ENCODE peak calls at places on chromosome 4, in five cellular contexts. B, D, U, R and W are unnamed samples.

GRCh38 chr4:85659626-85660213 is 184.8 kb downstream of the ARHGAP24 start:
- DNase-seq in D (no peak), U (no peak), B (no peak), R (no peak), W (no peak)

GRCh38 chr4:114694770-114695169 is 96.2 kb downstream of the UGT8 start:
- DNase-seq in B (peak), R (peak), U (peak), D (no peak), W (peak)

GRCh38 chr4:1208970-1209704 is 36.8 kb upstream of the SPON2 start:
- DNase-seq in D (no peak), R (no peak), B (no peak), U (no peak), W (no peak)

GRCh38 chr4:175419120-175419774 is 392.8 kb downstream of the GPM6A start:
- DNase-seq in B (peak), R (no peak), U (peak), D (no peak), W (no peak)

GRCh38 chr4:87506974-87507701 is 22.0 kb downstream of the SPARCL1 start:
- DNase-seq in R (no peak), U (no peak), B (no peak), D (no peak), W (no peak)

GRCh38 chr4:58825278-58825677 is 1715.1 kb upstream of the IGFBP7 start:
- DNase-seq in B (no peak), U (no peak), R (no peak), D (no peak), W (no peak)

GRCh38 chr4:6278801-6279197 is 9.1 kb downstream of the WFS1 start:
- DNase-seq in U (peak), D (no peak), B (no peak), R (peak), W (no peak)

GRCh38 chr4:59057804-59058203 is 1947.6 kb upstream of the IGFBP7 start:
- DNase-seq in U (peak), R (no peak), B (no peak), D (no peak), W (peak)

GRCh38 chr4:22391548-22391947 is 124.3 kb downstream of the ADGRA3 start:
- DNase-seq in U (no peak), R (no peak), B (no peak), D (peak), W (peak)

GRCh38 chr4:45527160-45527559 is 596.7 kb downstream of the GABRG1 start:
- DNase-seq in U (no peak), B (no peak), D (no peak), R (no peak), W (no peak)

GRCh38 chr4:55663145-55663544 is 27.0 kb upstream of the NMU start:
- DNase-seq in D (no peak), U (no peak), B (no peak), R (no peak), W (no peak)

GRCh38 chr4:8281519-8282133 is 12.1 kb downstream of the HTRA3 start:
- DNase-seq in R (no peak), U (no peak), D (no peak), B (no peak), W (no peak)

GRCh38 chr4:173318648-173319211 is 15.4 kb downstream of the HMGB2 start:
- DNase-seq in R (no peak), D (no peak), U (peak), B (peak), W (no peak)

GRCh38 chr4:90357117-90357710 is 230.0 kb downstream of the CCSER1 start:
- DNase-seq in R (no peak), U (peak), D (no peak), B (peak), W (peak)

GRCh38 chr4:169724251-169724650 is 33.5 kb downstream of the HPF1 start:
- DNase-seq in B (no peak), U (no peak), D (no peak), R (no peak), W (no peak)

GRCh38 chr4:105598787-105599186 is 46.4 kb downstream of the ARHGEF38 start:
- DNase-seq in B (no peak), U (no peak), R (no peak), D (no peak), W (no peak)

GRCh38 chr4:24763631-24764302 is 31.6 kb upstream of the SOD3 start:
- DNase-seq in R (no peak), B (no peak), D (no peak), U (no peak), W (peak)

GRCh38 chr4:73231518-73232487 is 26.8 kb downstream of the ANKRD17 start:
- DNase-seq in D (no peak), U (no peak), R (no peak), B (no peak), W (no peak)

GRCh38 chr4:169399976-169400767 is 129.4 kb upstream of the SH3RF1 start:
- DNase-seq in U (no peak), D (no peak), R (no peak), B (no peak), W (no peak)

GRCh38 chr4:174873931-174874330 is 44.2 kb upstream of the ADAM29 start:
- DNase-seq in R (peak), B (peak), U (no peak), D (no peak), W (no peak)

GRCh38 chr4:141540643-141541042 is 95.7 kb upstream of the IL15 start:
- DNase-seq in R (no peak), D (no peak), U (no peak), B (no peak), W (no peak)

GRCh38 chr4:27524224-27524623 is 663.6 kb downstream of the STIM2 start:
- DNase-seq in D (no peak), U (no peak), R (no peak), B (no peak), W (no peak)

GRCh38 chr4:15964159-15964558 is 1.2 kb upstream of the FGFBP2 start:
- DNase-seq in B (no peak), U (no peak), D (no peak), R (no peak), W (no peak)

GRCh38 chr4:60780874-60781273 is 419.3 kb upstream of the ADGRL3 start:
- DNase-seq in B (no peak), D (no peak), U (no peak), R (no peak), W (no peak)

GRCh38 chr4:184217569-184218131 is at the start of gene ENPP6:
- DNase-seq in U (no peak), B (no peak), D (no peak), R (no peak), W (no peak)

GRCh38 chr4:152480356-152480755 is 55.5 kb downstream of the FBXW7 start:
- DNase-seq in D (no peak), B (no peak), R (no peak), U (no peak), W (no peak)

GRCh38 chr4:152482211-152482610 is 53.7 kb downstream of the FBXW7 start:
- DNase-seq in B (no peak), R (no peak), D (no peak), U (no peak), W (no peak)

GRCh38 chr4:152478456-152479237 is 57.2 kb downstream of the FBXW7 start:
- DNase-seq in U (no peak), R (no peak), B (no peak), D (no peak), W (no peak)

GRCh38 chr4:152480901-152481300 is 55.0 kb downstream of the FBXW7 start:
- DNase-seq in B (no peak), R (no peak), U (peak), D (no peak), W (no peak)

DNA sequence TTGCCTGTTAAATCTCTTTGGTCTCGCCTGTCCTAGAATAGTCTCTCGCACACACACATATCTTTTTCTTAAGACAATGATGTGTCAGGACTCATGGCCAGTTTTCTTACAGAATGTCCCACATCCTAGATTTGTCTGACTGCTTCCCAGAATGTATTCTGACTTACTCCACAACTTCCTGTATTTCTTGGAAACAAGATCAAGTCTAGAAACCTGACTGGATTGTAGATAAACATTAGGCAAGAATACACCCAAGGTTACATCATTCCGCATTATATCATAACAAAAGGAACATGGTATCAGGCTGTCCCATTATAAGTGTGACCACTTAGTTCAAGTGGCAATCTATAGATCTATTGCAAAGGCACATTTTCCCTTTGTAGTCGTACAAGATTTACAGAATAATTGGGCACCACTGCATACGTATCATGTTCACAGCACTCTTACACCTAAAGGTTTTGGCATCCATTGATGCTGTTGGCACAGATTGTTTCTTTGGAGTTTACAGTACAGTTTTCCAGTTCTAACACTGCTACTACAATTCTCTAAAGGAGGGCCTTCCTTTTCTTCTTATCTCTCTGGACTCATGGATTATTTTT is 56.4 kb downstream of the FBXW7 start:
- DNase-seq in D (no peak), U (no peak), R (no peak), B (no peak), W (no peak)
- TF ChIP-seq JUND in D (no peak), U (no peak), R (no peak), B (no peak), W (no peak)

GRCh38 chr4:140255467-140255866 is 101.5 kb upstream of the MAML3 start:
- DNase-seq in D (no peak), B (no peak), R (no peak), U (no peak), W (no peak)

GRCh38 chr4:140253556-140254027 is 99.6 kb upstream of the MAML3 start:
- DNase-seq in D (no peak), R (no peak), B (no peak), U (no peak), W (no peak)

GRCh38 chr4:140255919-140256318 is 101.9 kb upstream of the MAML3 start:
- DNase-seq in D (no peak), U (no peak), R (no peak), B (no peak), W (no peak)

GRCh38 chr4:140256335-140256734 is 102.4 kb upstream of the MAML3 start:
- DNase-seq in B (no peak), D (no peak), U (peak), R (no peak), W (no peak)

DNA sequence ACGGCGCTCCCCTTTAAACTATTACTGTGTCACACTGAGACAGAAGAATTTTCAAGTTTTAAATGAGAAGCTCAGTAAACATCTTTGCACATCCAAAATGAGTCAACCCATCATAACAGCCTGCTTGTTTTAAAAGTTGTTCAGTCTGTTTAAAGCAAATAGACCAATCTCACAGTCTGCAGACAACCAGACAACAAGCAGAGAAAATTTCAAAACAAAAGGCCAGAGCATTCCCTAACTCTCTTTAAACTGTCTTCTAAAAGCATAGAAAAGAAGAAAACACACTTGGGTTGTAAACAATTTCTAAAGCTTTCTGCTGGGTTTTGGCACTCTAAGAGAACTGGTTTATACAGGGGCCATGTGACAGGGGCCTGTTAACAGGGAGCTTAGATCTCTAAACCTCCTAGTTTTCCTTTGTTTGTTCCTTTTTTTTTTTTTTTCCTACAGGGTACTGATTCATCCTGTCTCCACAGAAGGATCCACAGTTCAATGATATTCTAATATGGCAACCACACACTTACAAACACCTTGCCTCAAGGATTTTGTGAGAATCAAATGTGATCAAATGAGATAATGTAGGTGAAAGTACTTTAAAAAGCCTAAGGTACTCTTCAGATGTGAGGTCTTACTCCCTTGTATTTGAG is 100.8 kb upstream of the MAML3 start:
- DNase-seq in D (no peak), B (no peak), R (no peak), U (no peak), W (no peak)
- TF ChIP-seq JUND in D (no peak), B (no peak), R (no peak), U (no peak), W (no peak)

GRCh38 chr4:25862411-25863346 is at the start of gene SEL1L3:
- DNase-seq in R (no peak), U (no peak), B (no peak), D (peak), W (peak)
- TF ChIP-seq JUND in R (no peak), U (no peak), B (no peak), D (no peak), W (no peak)

GRCh38 chr4:67558493-67558892 is at the start of gene STAP1:
- DNase-seq in D (no peak), U (no peak), B (no peak), R (no peak), W (no peak)

GRCh38 chr4:67550491-67551256 is 5.4 kb upstream of the CENPC start:
- DNase-seq in R (no peak), D (no peak), B (no peak), U (no peak), W (no peak)

GRCh38 chr4:67555447-67555846 is 3.1 kb upstream of the STAP1 start:
- DNase-seq in U (no peak), D (no peak), R (no peak), B (no peak), W (no peak)

DNA sequence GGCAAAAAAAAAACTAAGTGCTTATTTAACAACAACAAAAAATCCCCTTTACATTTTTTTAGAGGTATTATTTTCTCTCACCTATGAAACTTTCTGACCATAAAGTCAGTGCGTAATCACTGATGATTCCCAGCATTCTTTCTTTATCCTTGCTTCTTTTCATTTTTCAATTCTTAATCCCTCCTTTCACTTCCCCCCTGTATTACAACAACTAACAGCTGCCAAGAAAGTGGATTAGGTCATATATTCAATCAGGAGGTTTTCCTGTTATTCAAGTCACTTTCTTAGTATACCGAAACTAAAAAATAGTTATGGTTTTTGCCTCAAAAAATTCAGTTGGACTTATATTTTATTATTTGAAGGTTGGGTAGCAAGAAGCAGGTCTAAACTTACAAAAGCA is 2.1 kb upstream of the STAP1 start:
- DNase-seq in B (no peak), R (no peak), D (no peak), U (no peak), W (no peak)
- TF ChIP-seq JUND in B (no peak), R (no peak), D (no peak), U (no peak), W (no peak)

GRCh38 chr4:117385531-117385930 is 300.2 kb upstream of the TRAM1L1 start:
- DNase-seq in U (no peak), B (no peak), D (no peak), R (no peak), W (no peak)
- TF ChIP-seq JUND in U (no peak), B (no peak), D (no peak), R (no peak), W (no peak)

DNA sequence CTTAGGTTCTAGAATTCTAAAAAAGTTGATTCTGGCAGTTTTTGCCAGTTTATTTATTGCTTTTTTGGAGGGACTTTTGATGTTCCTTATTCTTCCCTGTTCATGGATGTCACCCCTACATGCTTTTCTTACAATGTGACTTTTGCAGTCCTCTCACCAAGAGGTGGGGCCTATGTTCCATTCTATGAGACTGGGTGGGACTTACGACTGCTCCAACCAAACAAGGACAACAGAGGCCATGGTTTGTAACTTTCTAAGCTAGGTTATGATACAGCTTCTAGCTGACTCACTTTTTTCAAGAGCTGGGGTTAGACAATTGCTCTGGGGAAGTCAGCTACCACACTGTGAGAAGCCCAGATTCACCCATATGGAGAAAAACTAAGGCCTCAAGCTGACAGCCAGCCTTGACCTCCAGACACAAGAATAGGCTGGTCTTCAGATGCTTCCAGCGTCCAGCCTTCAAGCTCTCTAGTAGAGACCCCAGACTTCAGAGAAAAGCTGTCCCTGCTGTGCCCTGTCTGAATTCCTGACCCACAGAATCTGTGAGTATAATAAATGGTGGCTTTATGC is 39.5 kb downstream of the ENOPH1 start:
- DNase-seq in U (peak), B (no peak), D (no peak), R (no peak), W (peak)
- TF ChIP-seq JUND in U (no peak), B (no peak), D (no peak), R (no peak), W (no peak)

DNA sequence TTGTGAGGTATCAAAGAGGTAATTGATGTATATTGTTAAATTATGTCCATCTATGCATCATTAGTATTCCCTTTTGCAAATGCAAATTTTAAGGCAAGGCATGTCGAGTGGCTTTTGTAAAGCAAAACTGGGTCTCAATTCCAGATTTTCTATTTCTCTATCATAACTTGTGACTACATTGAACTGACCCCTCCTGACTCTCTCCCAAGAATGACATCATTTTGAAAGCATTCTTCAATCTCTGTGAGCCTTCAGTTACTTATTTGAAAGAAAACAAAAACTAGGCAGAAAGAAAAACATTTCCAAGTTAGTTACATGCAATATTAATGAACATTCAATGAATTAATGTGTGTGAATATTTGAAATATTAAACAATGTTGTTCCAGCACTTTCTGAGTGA is 314.3 kb upstream of the CLNK start:
- DNase-seq in R (no peak), B (no peak), D (no peak), U (no peak), W (no peak)
- TF ChIP-seq JUND in R (no peak), B (no peak), D (no peak), U (no peak), W (no peak)

GRCh38 chr4:26468977-26469376 is 21.3 kb downstream of the CCKAR start:
- DNase-seq in R (no peak), B (no peak), U (no peak), D (no peak), W (no peak)
- TF ChIP-seq JUND in R (no peak), B (no peak), U (no peak), D (no peak), W (no peak)

GRCh38 chr4:84501197-84501492 is 2.1 kb upstream of the NKX6-1 start:
- DNase-seq in R (no peak), B (no peak), D (no peak), U (no peak), W (no peak)
- TF ChIP-seq JUND in R (no peak), B (no peak), D (no peak), U (no peak), W (no peak)

GRCh38 chr4:9953089-9953488 is 68.2 kb downstream of the SLC2A9 start:
- DNase-seq in D (no peak), U (no peak), B (no peak), R (no peak), W (no peak)

GRCh38 chr4:9952415-9952950 is 68.8 kb downstream of the SLC2A9 start:
- DNase-seq in R (no peak), U (peak), B (no peak), D (no peak), W (no peak)

GRCh38 chr4:9949573-9949972 is 71.7 kb downstream of the SLC2A9 start:
- DNase-seq in D (no peak), B (no peak), R (no peak), U (no peak), W (no peak)

GRCh38 chr4:9954468-9954867 is 66.8 kb downstream of the SLC2A9 start:
- DNase-seq in R (no peak), U (no peak), B (no peak), D (no peak), W (no peak)
- TF ChIP-seq JUND in R (no peak), U (no peak), B (no peak), D (no peak), W (no peak)